ENCODE peak calls at places on chromosomes 6 and 20, in five cellular contexts. R is lower leg skin; S is MM.1S; F is CD8-positive, alpha-beta T cell; M is lower lobe of right lung. N is an unnamed sample.
A peak's percentile ranks its signal among the peaks of the same experiment; 100 is the strongest.

GRCh38 chr6:36771145-36771544 is 68.1 kb downstream of the CPNE5 start:
- DNase-seq in R (no peak), S (no peak), F (no peak), M (no peak), N (no peak)

GRCh38 chr6:156013155-156013554 is 557.5 kb upstream of the NOX3 start:
- DNase-seq in R (no peak), S (no peak), F (no peak), M (no peak), N (no peak)

GRCh38 chr6:156848533-156848932 is 71.4 kb downstream of the ARID1B start:
- DNase-seq in R (no peak), S (no peak), F (no peak), M (no peak), N (no peak)

GRCh38 chr6:159151266-159151855 is 17.8 kb upstream of the FNDC1 start:
- DNase-seq in R (no peak), S (peak; percentile 34), F (peak; percentile 16), M (no peak), N (no peak)

GRCh38 chr6:37481793-37482192 is 17.9 kb downstream of the CCDC167 start:
- DNase-seq in R (no peak), S (no peak), F (no peak), M (no peak), N (no peak)

GRCh38 chr6:46757206-46757564 is 10.5 kb downstream of the ANKRD66 start:
- DNase-seq in R (no peak), S (no peak), F (no peak), M (no peak), N (no peak)

GRCh38 chr20:31608256-31608980 is 3.3 kb downstream of the ID1 start:
- DNase-seq in R (peak; percentile 65), S (no peak), F (no peak), M (peak; percentile 93), N (peak; percentile 41)

GRCh38 chr6:56364482-56365313 is 117.3 kb upstream of the COL21A1 start:
- DNase-seq in R (no peak), S (no peak), F (no peak), M (no peak), N (no peak)

GRCh38 chr6:85464260-85464644 is 14.4 kb downstream of the NT5E start:
- DNase-seq in R (no peak), S (no peak), F (no peak), M (no peak), N (no peak)

GRCh38 chr6:145352382-145353080 is 382.8 kb downstream of the EPM2A start:
- DNase-seq in R (no peak), S (no peak), F (no peak), M (no peak), N (no peak)

GRCh38 chr6:143410859-143411270 is 39.6 kb downstream of the ADAT2 start:
- DNase-seq in R (no peak), S (no peak), F (no peak), M (no peak), N (no peak)

GRCh38 chr6:36731622-36732310 is 34.1 kb downstream of the RAB44 start:
- DNase-seq in R (no peak), S (no peak), F (no peak), M (no peak), N (no peak)

GRCh38 chr20:3755269-3755668 is 12.3 kb downstream of the ADISSP start:
- DNase-seq in R (no peak), S (no peak), F (no peak), M (no peak), N (no peak)

GRCh38 chr6:107116328-107116892 is 1.1 kb upstream of the BEND3 start:
- DNase-seq in R (no peak), S (peak; percentile 70), F (no peak), M (peak; percentile 58), N (no peak)

GRCh38 chr6:5469101-5469846 is 208.0 kb downstream of the FARS2 start:
- DNase-seq in R (no peak), S (no peak), F (no peak), M (no peak), N (no peak)

GRCh38 chr6:137851669-137852068 is 15.4 kb upstream of the TNFAIP3 start:
- DNase-seq in R (no peak), S (no peak), F (no peak), M (no peak), N (no peak)

GRCh38 chr20:50292324-50293243 is 102.0 kb downstream of the CEBPB start:
- DNase-seq in R (peak; percentile 89), S (no peak), F (no peak), M (peak; percentile 93), N (peak; percentile 92)

GRCh38 chr6:112253842-112254816 is at the start of gene LAMA4:
- DNase-seq in R (no peak), S (no peak), F (no peak), M (peak; percentile 53), N (no peak)

GRCh38 chr6:45663181-45664180 is 285.7 kb upstream of the SUPT3H start:
- DNase-seq in R (no peak), S (no peak), F (peak; percentile 34), M (peak; percentile 55), N (no peak)

GRCh38 chr6:47180633-47181032 is 129.1 kb downstream of the TNFRSF21 start:
- DNase-seq in R (no peak), S (no peak), F (no peak), M (no peak), N (no peak)

GRCh38 chr6:119230160-119230559 is 119.4 kb downstream of the MAN1A1 start:
- DNase-seq in R (no peak), S (no peak), F (no peak), M (no peak), N (no peak)

GRCh38 chr20:25116746-25117457 is 35.0 kb upstream of the VSX1 start:
- DNase-seq in R (no peak), S (no peak), F (no peak), M (no peak), N (no peak)

GRCh38 chr6:56984374-56984773 is 29.5 kb downstream of the BEND6 start:
- DNase-seq in R (no peak), S (no peak), F (no peak), M (no peak), N (no peak)

GRCh38 chr20:62524486-62524885 is 48.7 kb upstream of the GATA5 start:
- DNase-seq in R (no peak), S (no peak), F (no peak), M (no peak), N (no peak)

GRCh38 chr20:33068251-33068939 is 11.0 kb upstream of the BPIFB4 start:
- DNase-seq in R (no peak), S (no peak), F (no peak), M (no peak), N (no peak)

GRCh38 chr6:32973934-32974333 is 5.5 kb downstream of the BRD2 start:
- DNase-seq in R (no peak), S (peak; percentile 55), F (no peak), M (no peak), N (no peak)

GRCh38 chr6:63663147-63663877 is 27.7 kb downstream of the PHF3 start:
- DNase-seq in R (no peak), S (no peak), F (no peak), M (no peak), N (no peak)

GRCh38 chr20:47847882-47848485 is 62.7 kb upstream of the SULF2 start:
- DNase-seq in R (no peak), S (no peak), F (no peak), M (no peak), N (no peak)

GRCh38 chr6:167238169-167238693 is 52.9 kb upstream of the UNC93A start:
- DNase-seq in R (no peak), S (peak; percentile 9), F (no peak), M (no peak), N (no peak)

GRCh38 chr6:139278190-139278589 is 13.6 kb downstream of the TXLNB start:
- DNase-seq in R (no peak), S (no peak), F (no peak), M (no peak), N (no peak)

GRCh38 chr6:39891976-39892375 is 42.3 kb downstream of the MOCS1 start:
- DNase-seq in R (no peak), S (no peak), F (no peak), M (no peak), N (no peak)

GRCh38 chr6:39893286-39893685 is 41.0 kb downstream of the MOCS1 start:
- DNase-seq in R (no peak), S (no peak), F (no peak), M (no peak), N (no peak)

GRCh38 chr6:39889229-39889628 is 45.0 kb downstream of the MOCS1 start:
- DNase-seq in R (no peak), S (no peak), F (no peak), M (no peak), N (no peak)

GRCh38 chr6:39891353-39891752 is 42.9 kb downstream of the MOCS1 start:
- DNase-seq in R (no peak), S (no peak), F (no peak), M (no peak), N (no peak)

GRCh38 chr6:39892490-39893129 is 41.7 kb downstream of the MOCS1 start:
- DNase-seq in R (no peak), S (peak; percentile 54), F (no peak), M (peak; percentile 73), N (no peak)
- TF ChIP-seq CTCF in R (peak; percentile 26), S (peak; percentile 57), F (no peak), M (peak; percentile 68), N (no peak)

DNA sequence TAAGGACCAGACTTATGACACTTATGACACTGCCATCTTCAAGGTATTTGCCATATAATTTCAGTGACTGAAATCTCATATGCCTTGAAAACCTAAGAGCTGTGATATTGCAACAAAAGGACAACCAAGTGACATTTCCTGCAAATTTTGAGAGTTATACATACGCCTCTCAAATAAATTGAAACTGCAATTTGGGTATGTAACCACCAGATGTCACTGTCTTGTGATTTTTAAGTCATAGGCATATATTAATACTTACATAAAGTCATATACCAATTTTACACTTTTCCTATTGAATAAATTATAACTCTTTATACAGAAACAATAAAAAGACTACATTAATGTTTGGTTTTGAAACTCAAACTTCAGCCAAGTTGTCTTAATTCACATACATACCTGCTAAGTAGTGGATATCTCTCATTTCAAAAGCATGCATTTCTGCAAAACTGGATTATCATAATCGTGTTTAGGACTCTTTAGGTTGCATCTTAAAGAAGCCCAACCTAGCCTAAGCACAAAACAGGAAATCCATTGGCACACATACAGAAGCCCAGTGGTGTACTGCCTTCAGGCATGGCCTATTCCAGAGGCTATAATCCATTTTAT is 180.2 kb downstream of the PACRG start:
- DNase-seq in R (no peak), S (peak; percentile 42), F (no peak), M (no peak), N (no peak)
- TF ChIP-seq CTCF in R (no peak), S (peak; percentile 44), F (no peak), M (peak; percentile 38), N (no peak)

GRCh38 chr20:23365390-23366165 is 3.6 kb downstream of the GZF1 start:
- DNase-seq in R (no peak), S (no peak), F (no peak), M (no peak), N (no peak)
- TF ChIP-seq CTCF in R (no peak), S (no peak), F (no peak), M (no peak), N (no peak)

DNA sequence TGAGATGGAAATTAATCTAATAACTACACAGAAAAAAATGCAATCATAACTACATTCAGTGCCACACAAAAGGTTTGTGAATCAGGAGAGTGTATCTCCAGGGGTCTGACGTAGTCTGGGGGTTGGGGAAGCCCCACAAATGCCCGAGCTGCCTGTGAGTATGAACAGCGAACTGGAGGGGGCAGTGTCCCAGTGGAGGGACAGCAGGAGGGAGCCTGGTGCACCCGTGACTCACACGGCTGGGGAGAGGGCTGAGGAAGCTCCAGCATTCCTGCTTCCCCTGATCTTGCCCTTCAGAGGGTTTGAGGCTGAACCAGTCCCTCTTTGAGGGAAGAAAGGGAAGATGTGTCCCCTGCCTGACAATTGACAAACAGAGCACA is 78.9 kb downstream of the CDH26 start:
- DNase-seq in R (no peak), S (no peak), F (no peak), M (no peak), N (no peak)
- TF ChIP-seq CTCF in R (no peak), S (no peak), F (no peak), M (no peak), N (no peak)